ENCODE peak calls at places on chromosomes 7 and 10, in eight cellular contexts. One of them, this sample, is unnamed.

GRCh38 chr7:40597517-40597916 is 462.7 kb downstream of the SUGCT start:
- DNase-seq in ELR: no peak
- DNase-seq in T-helper 1 cell: no peak
- DNase-seq in iPS-NIHi11: no peak
- DNase-seq in heart left ventricle: no peak
- DNase-seq in NCI-H345: no peak
- DNase-seq in stimulated activated CD4-positive, alpha-beta T cell treated with anti-CD3 and anti-CD28 coated beads, Interleukin-1b, Interleukin-23, amount 100 ng/mL, for 24 hours: no peak
- DNase-seq in AML-193: no peak
- DNase-seq in this sample: no peak

GRCh38 chr10:58137813-58138212 is 129.9 kb downstream of the IPMK start:
- DNase-seq in ELR: no peak
- DNase-seq in stimulated activated CD4-positive, alpha-beta T cell treated with anti-CD3 and anti-CD28 coated beads, Interleukin-1b, Interleukin-23, amount 100 ng/mL, for 24 hours: no peak
- DNase-seq in heart left ventricle: no peak
- DNase-seq in AML-193: no peak
- DNase-seq in NCI-H345: peak; percentile 16
- DNase-seq in T-helper 1 cell: no peak
- DNase-seq in iPS-NIHi11: no peak
- DNase-seq in this sample: no peak

GRCh38 chr7:159028456-159029401 is 115.9 kb downstream of the VIPR2 start:
- DNase-seq in T-helper 1 cell: no peak
- DNase-seq in ELR: no peak
- DNase-seq in stimulated activated CD4-positive, alpha-beta T cell treated with anti-CD3 and anti-CD28 coated beads, Interleukin-1b, Interleukin-23, amount 100 ng/mL, for 24 hours: no peak
- DNase-seq in heart left ventricle: no peak
- DNase-seq in AML-193: no peak
- DNase-seq in NCI-H345: no peak
- DNase-seq in iPS-NIHi11: no peak
- DNase-seq in this sample: no peak

GRCh38 chr7:73569042-73569608 is 9.3 kb downstream of the TBL2 start:
- DNase-seq in iPS-NIHi11: no peak
- DNase-seq in ELR: no peak
- DNase-seq in heart left ventricle: no peak
- DNase-seq in stimulated activated CD4-positive, alpha-beta T cell treated with anti-CD3 and anti-CD28 coated beads, Interleukin-1b, Interleukin-23, amount 100 ng/mL, for 24 hours: no peak
- DNase-seq in NCI-H345: no peak
- DNase-seq in AML-193: no peak
- DNase-seq in T-helper 1 cell: no peak
- DNase-seq in this sample: no peak

GRCh38 chr7:96282835-96283234 is 39.1 kb downstream of the SLC25A13 start:
- DNase-seq in stimulated activated CD4-positive, alpha-beta T cell treated with anti-CD3 and anti-CD28 coated beads, Interleukin-1b, Interleukin-23, amount 100 ng/mL, for 24 hours: no peak
- DNase-seq in heart left ventricle: no peak
- DNase-seq in NCI-H345: no peak
- DNase-seq in ELR: no peak
- DNase-seq in iPS-NIHi11: no peak
- DNase-seq in AML-193: no peak
- DNase-seq in T-helper 1 cell: no peak
- DNase-seq in this sample: no peak

GRCh38 chr10:103451091-103451801 is 924 bp downstream of the CALHM2 start:
- DNase-seq in ELR: peak; percentile 77
- DNase-seq in AML-193: peak; percentile 85
- DNase-seq in NCI-H345: no peak
- DNase-seq in T-helper 1 cell: peak; percentile 42
- DNase-seq in iPS-NIHi11: peak; percentile 64
- DNase-seq in stimulated activated CD4-positive, alpha-beta T cell treated with anti-CD3 and anti-CD28 coated beads, Interleukin-1b, Interleukin-23, amount 100 ng/mL, for 24 hours: no peak
- DNase-seq in heart left ventricle: peak; percentile 83
- DNase-seq in this sample: peak; percentile 68

GRCh38 chr7:98240961-98241673 is 10.9 kb downstream of the TECPR1 start:
- DNase-seq in T-helper 1 cell: no peak
- DNase-seq in NCI-H345: no peak
- DNase-seq in heart left ventricle: peak; percentile 56
- DNase-seq in AML-193: peak; percentile 6
- DNase-seq in stimulated activated CD4-positive, alpha-beta T cell treated with anti-CD3 and anti-CD28 coated beads, Interleukin-1b, Interleukin-23, amount 100 ng/mL, for 24 hours: no peak
- DNase-seq in iPS-NIHi11: peak; percentile 93
- DNase-seq in ELR: peak; percentile 64
- DNase-seq in this sample: peak; percentile 40

GRCh38 chr7:131154380-131154779 is 173.3 kb upstream of the MKLN1 start:
- DNase-seq in stimulated activated CD4-positive, alpha-beta T cell treated with anti-CD3 and anti-CD28 coated beads, Interleukin-1b, Interleukin-23, amount 100 ng/mL, for 24 hours: no peak
- DNase-seq in T-helper 1 cell: no peak
- DNase-seq in ELR: no peak
- DNase-seq in iPS-NIHi11: no peak
- DNase-seq in NCI-H345: no peak
- DNase-seq in heart left ventricle: no peak
- DNase-seq in AML-193: no peak
- DNase-seq in this sample: no peak

GRCh38 chr7:1238363-1239331 is 6.0 kb downstream of the UNCX start:
- DNase-seq in stimulated activated CD4-positive, alpha-beta T cell treated with anti-CD3 and anti-CD28 coated beads, Interleukin-1b, Interleukin-23, amount 100 ng/mL, for 24 hours: no peak
- DNase-seq in NCI-H345: no peak
- DNase-seq in T-helper 1 cell: no peak
- DNase-seq in heart left ventricle: no peak
- DNase-seq in ELR: no peak
- DNase-seq in iPS-NIHi11: no peak
- DNase-seq in AML-193: no peak
- DNase-seq in this sample: no peak

GRCh38 chr7:144835166-144835611 is 664 bp downstream of the TPK1 start:
- DNase-seq in ELR: peak; percentile 41
- DNase-seq in heart left ventricle: peak; percentile 50
- DNase-seq in AML-193: peak; percentile 38
- DNase-seq in T-helper 1 cell: peak; percentile 33
- DNase-seq in stimulated activated CD4-positive, alpha-beta T cell treated with anti-CD3 and anti-CD28 coated beads, Interleukin-1b, Interleukin-23, amount 100 ng/mL, for 24 hours: peak; percentile 46
- DNase-seq in NCI-H345: peak; percentile 58
- DNase-seq in iPS-NIHi11: no peak
- DNase-seq in this sample: peak; percentile 35

GRCh38 chr7:2042650-2043049 is 190.1 kb downstream of the MAD1L1 start:
- DNase-seq in heart left ventricle: peak; percentile 4
- DNase-seq in AML-193: no peak
- DNase-seq in iPS-NIHi11: no peak
- DNase-seq in stimulated activated CD4-positive, alpha-beta T cell treated with anti-CD3 and anti-CD28 coated beads, Interleukin-1b, Interleukin-23, amount 100 ng/mL, for 24 hours: no peak
- DNase-seq in ELR: no peak
- DNase-seq in T-helper 1 cell: no peak
- DNase-seq in NCI-H345: no peak
- DNase-seq in this sample: no peak

GRCh38 chr10:73232887-73233286 is 14.2 kb downstream of the DNAJC9 start:
- DNase-seq in heart left ventricle: no peak
- DNase-seq in AML-193: peak; percentile 8
- DNase-seq in T-helper 1 cell: no peak
- DNase-seq in stimulated activated CD4-positive, alpha-beta T cell treated with anti-CD3 and anti-CD28 coated beads, Interleukin-1b, Interleukin-23, amount 100 ng/mL, for 24 hours: no peak
- DNase-seq in iPS-NIHi11: no peak
- DNase-seq in NCI-H345: no peak
- DNase-seq in ELR: peak; percentile 22
- DNase-seq in this sample: no peak

GRCh38 chr10:127153166-127153565 is 43.2 kb downstream of the INSYN2A start:
- DNase-seq in ELR: peak; percentile 52
- DNase-seq in heart left ventricle: no peak
- DNase-seq in iPS-NIHi11: no peak
- DNase-seq in NCI-H345: no peak
- DNase-seq in T-helper 1 cell: no peak
- DNase-seq in AML-193: no peak
- DNase-seq in stimulated activated CD4-positive, alpha-beta T cell treated with anti-CD3 and anti-CD28 coated beads, Interleukin-1b, Interleukin-23, amount 100 ng/mL, for 24 hours: no peak
- DNase-seq in this sample: no peak

GRCh38 chr10:83184641-83185040 is 954.7 kb upstream of the GHITM start:
- DNase-seq in T-helper 1 cell: no peak
- DNase-seq in stimulated activated CD4-positive, alpha-beta T cell treated with anti-CD3 and anti-CD28 coated beads, Interleukin-1b, Interleukin-23, amount 100 ng/mL, for 24 hours: no peak
- DNase-seq in NCI-H345: no peak
- DNase-seq in heart left ventricle: no peak
- DNase-seq in ELR: no peak
- DNase-seq in iPS-NIHi11: no peak
- DNase-seq in AML-193: no peak
- DNase-seq in this sample: no peak

GRCh38 chr7:158353606-158354570 is 233.7 kb downstream of the PTPRN2 start:
- DNase-seq in ELR: no peak
- DNase-seq in iPS-NIHi11: no peak
- DNase-seq in T-helper 1 cell: no peak
- DNase-seq in NCI-H345: peak; percentile 36
- DNase-seq in heart left ventricle: no peak
- DNase-seq in stimulated activated CD4-positive, alpha-beta T cell treated with anti-CD3 and anti-CD28 coated beads, Interleukin-1b, Interleukin-23, amount 100 ng/mL, for 24 hours: no peak
- DNase-seq in AML-193: peak; percentile 13
- DNase-seq in this sample: peak; percentile 47